ENCODE peak calls at places on chromosomes 7 and 10, in five cellular contexts. U is SW480, K is cardiac septum, I is nephron progenitor cell, M is body of pancreas. Z is an unnamed sample.

GRCh38 chr10:110456046-110456445 is 41.7 kb upstream of the DUSP5 start:
- DNase-seq in I (no peak), U (no peak), K (no peak), M (no peak), Z (peak)

GRCh38 chr7:32947420-32947983 is 9.7 kb upstream of the FKBP9 start:
- DNase-seq in M (no peak), U (no peak), K (no peak), I (no peak), Z (no peak)

GRCh38 chr7:70372768-70373241 is 759.1 kb upstream of the GALNT17 start:
- DNase-seq in U (no peak), I (peak), M (no peak), K (no peak), Z (no peak)

GRCh38 chr7:79290841-79291497 is 162.5 kb downstream of the MAGI2 start:
- DNase-seq in U (no peak), M (no peak), K (no peak), I (no peak), Z (no peak)

GRCh38 chr7:95952851-95953250 is 180.5 kb downstream of the DYNC1I1 start:
- DNase-seq in K (no peak), I (no peak), M (no peak), U (no peak), Z (no peak)

GRCh38 chr7:19060870-19061269 is 56.6 kb downstream of the TWIST1 start:
- DNase-seq in U (peak), K (no peak), I (no peak), M (no peak), Z (no peak)

GRCh38 chr7:154451480-154452457 is 399.6 kb downstream of the DPP6 start:
- DNase-seq in I (no peak), M (no peak), U (no peak), K (no peak), Z (no peak)

GRCh38 chr7:28456037-28456436 is 43.7 kb downstream of the CREB5 start:
- DNase-seq in I (no peak), K (no peak), U (no peak), M (no peak), Z (no peak)

GRCh38 chr10:49512121-49512809 is 26.7 kb downstream of the ERCC6 start:
- DNase-seq in K (no peak), M (peak), U (peak), I (peak), Z (no peak)

GRCh38 chr7:21967500-21968099 is 21.9 kb upstream of the CDCA7L start:
- DNase-seq in K (no peak), U (no peak), M (no peak), I (no peak), Z (no peak)

GRCh38 chr7:103803631-103804030 is 185.8 kb downstream of the RELN start:
- DNase-seq in U (no peak), K (no peak), M (no peak), I (no peak), Z (no peak)

GRCh38 chr10:110781139-110781538 is 90.6 kb upstream of the PDCD4 start:
- DNase-seq in U (no peak), M (no peak), I (no peak), K (no peak), Z (no peak)

GRCh38 chr10:117678106-117678505 is 135.6 kb downstream of the EMX2 start:
- DNase-seq in I (no peak), M (no peak), K (peak), U (peak), Z (no peak)

GRCh38 chr10:88395677-88396076 is 187.4 kb downstream of the RNLS start:
- DNase-seq in I (no peak), M (no peak), U (peak), K (no peak), Z (no peak)

GRCh38 chr10:97399843-97400545 is 1.1 kb downstream of the RRP12 start:
- DNase-seq in K (no peak), U (peak), M (peak), I (peak), Z (peak)

GRCh38 chr10:5291501-5292195 is 73.1 kb upstream of the UCN3 start:
- DNase-seq in I (no peak), M (peak), U (peak), K (peak), Z (peak)

GRCh38 chr7:99362801-99363200 is 11.7 kb upstream of the ARPC1B start:
- DNase-seq in U (no peak), M (no peak), K (no peak), I (no peak), Z (no peak)

GRCh38 chr7:80335473-80336232 is 176.2 kb downstream of the GNAT3 start:
- DNase-seq in M (no peak), U (no peak), K (no peak), I (no peak), Z (no peak)

GRCh38 chr7:105102557-105103352 is 88.8 kb downstream of the KMT2E start:
- DNase-seq in U (no peak), I (no peak), M (no peak), K (no peak), Z (no peak)

GRCh38 chr10:11479307-11479706 is 132.1 kb downstream of the USP6NL start:
- DNase-seq in U (no peak), K (no peak), I (no peak), M (no peak), Z (no peak)

GRCh38 chr7:106344861-106345260 is 60.1 kb upstream of the NAMPT start:
- DNase-seq in U (no peak), M (no peak), K (no peak), I (no peak), Z (no peak)

GRCh38 chr10:24452030-24452429 is 243.1 kb downstream of the KIAA1217 start:
- DNase-seq in M (no peak), I (no peak), K (no peak), U (no peak), Z (no peak)

GRCh38 chr10:4243651-4244050 is 458.6 kb upstream of the KLF6 start:
- DNase-seq in M (no peak), U (peak), I (no peak), K (no peak), Z (no peak)

Z was measured in spleen.